ENCODE peak calls at places on chromosomes 11 and 22, in four cellular contexts. J, L, E and A are unnamed samples. For H3K9me3, the result is how much of the 10 kb centered on the place peaks cover.

GRCh38 chr22:17476838-17477237 is 86.5 kb upstream of the SLC25A18 start:
- DNase-seq in J (no peak), L (no peak), E (peak), A (no peak)

GRCh38 chr11:14075118-14075601 is 112.6 kb downstream of the SPON1 start:
- DNase-seq in J (no peak), L (no peak), E (no peak), A (no peak)

GRCh38 chr11:27248430-27249207 is 114.4 kb downstream of the CCDC34 start:
- DNase-seq in J (no peak), L (no peak), E (no peak), A (no peak)

GRCh38 chr11:40867991-40868685 is 591.3 kb downstream of the LRRC4C start:
- DNase-seq in J (no peak), L (no peak), E (no peak), A (no peak)

GRCh38 chr22:47034076-47034808 is 271.8 kb downstream of the TBC1D22A start:
- DNase-seq in J (peak), L (no peak), E (no peak), A (peak)

GRCh38 chr11:27619936-27620335 is 80.3 kb downstream of the BDNF start:
- DNase-seq in J (no peak), L (no peak), E (peak), A (no peak)

GRCh38 chr11:68579455-68579854 is 104.9 kb upstream of the GAL start:
- DNase-seq in J (no peak), L (no peak), E (no peak), A (no peak)

GRCh38 chr11:111183706-111184105 is 61.8 kb upstream of the POU2AF2 start:
- DNase-seq in J (no peak), L (no peak), E (no peak), A (no peak)

GRCh38 chr11:67438121-67438902 is 830 bp upstream of the PTPRCAP start:
- DNase-seq in J (no peak), L (no peak), E (no peak), A (peak)

GRCh38 chr11:82355313-82355823 is 378.3 kb downstream of the FAM181B start:
- DNase-seq in J (no peak), L (no peak), E (no peak), A (no peak)

GRCh38 chr11:130213979-130214281 is 54.3 kb downstream of the ST14 start:
- DNase-seq in J (peak), L (no peak), E (no peak), A (peak)

GRCh38 chr11:47233989-47234668 is 14.5 kb downstream of the ACP2 start:
- DNase-seq in J (no peak), L (no peak), E (peak), A (no peak)

GRCh38 chr11:44275241-44275640 is 34.7 kb downstream of the ALX4 start:
- DNase-seq in J (no peak), L (no peak), E (no peak), A (peak)

GRCh38 chr11:78740175-78741161 is 165.8 kb upstream of the NARS2 start:
- DNase-seq in J (no peak), L (no peak), E (no peak), A (no peak)

GRCh38 chr11:58900479-58901420 is 38.5 kb upstream of the GLYATL1 start:
- DNase-seq in J (peak), L (peak), E (peak), A (peak)

GRCh38 chr11:111574373-111575230 is 27.6 kb upstream of the SIK2 start:
- DNase-seq in J (no peak), L (no peak), E (no peak), A (no peak)

GRCh38 chr11:43952401-43953342 is 10.2 kb downstream of the C11orf96 start:
- DNase-seq in J (no peak), L (no peak), E (no peak), A (no peak)

GRCh38 chr22:35538801-35539321 is 1.8 kb upstream of the RASD2 start:
- DNase-seq in J (no peak), L (no peak), E (peak), A (peak)

GRCh38 chr11:26276798-26277424 is 55.0 kb upstream of the ANO3 start:
- DNase-seq in J (no peak), L (peak), E (peak), A (peak)

GRCh38 chr22:26957176-26957575 is 299.8 kb downstream of the MIAT start:
- DNase-seq in J (no peak), L (no peak), E (no peak), A (no peak)

GRCh38 chr22:19658967-19659804 is 55.1 kb upstream of the SEPTIN5 start:
- DNase-seq in J (no peak), L (no peak), E (no peak), A (no peak)

GRCh38 chr22:44758354-44758969 is 6.1 kb downstream of the ARHGAP8 start:
- DNase-seq in J (no peak), L (no peak), E (peak), A (no peak)

GRCh38 chr22:22830193-22830592 is 57.4 kb upstream of the IGLL5 start:
- DNase-seq in J (no peak), L (no peak), E (no peak), A (no peak)

GRCh38 chr11:44958165-44958564 is 7.5 kb upstream of the TP53I11 start:
- DNase-seq in J (no peak), L (no peak), E (no peak), A (no peak)

GRCh38 chr11:99424313-99425084 is 403.8 kb downstream of the CNTN5 start:
- DNase-seq in J (no peak), L (no peak), E (no peak), A (no peak)

GRCh38 chr11:74739546-74740270 is 8.5 kb upstream of the CHRDL2 start:
- DNase-seq in J (no peak), L (peak), E (peak), A (peak)

GRCh38 chr11:70270877-70271634 is 566 bp downstream of the PPFIA1 start:
- DNase-seq in J (peak), L (no peak), E (no peak), A (peak)

GRCh38 chr11:79066456-79067354 is 374.1 kb downstream of the TENM4 start:
- DNase-seq in J (no peak), L (no peak), E (peak), A (no peak)

GRCh38 chr11:96340555-96340885 is 2.5 kb downstream of the MAML2 start:
- DNase-seq in J (no peak), L (no peak), E (no peak), A (no peak)

GRCh38 chr11:93089474-93090102 is 108.2 kb downstream of the SLC36A4 start:
- DNase-seq in J (no peak), L (no peak), E (peak), A (no peak)

GRCh38 chr11:114075891-114076441 is 16.5 kb downstream of the ZBTB16 start:
- DNase-seq in J (no peak), L (no peak), E (peak), A (no peak)

GRCh38 chr22:46481386-46481785 is 56.0 kb downstream of the CELSR1 start:
- DNase-seq in J (no peak), L (no peak), E (no peak), A (no peak)

GRCh38 chr11:117080370-117080769 is 17.9 kb downstream of the SIK3 start:
- DNase-seq in J (no peak), L (no peak), E (no peak), A (no peak)

GRCh38 chr11:114984611-114985163 is 306.4 kb downstream of the NXPE2 start:
- DNase-seq in J (no peak), L (no peak), E (no peak), A (no peak)

GRCh38 chr11:5809122-5809519 is 397 bp downstream of the OR52N2 start:
- DNase-seq in J (no peak), L (no peak), E (no peak), A (no peak)

GRCh38 chr11:112345708-112346107 is 85.0 kb upstream of the PLET1 start:
- DNase-seq in J (no peak), L (no peak), E (no peak), A (no peak)

GRCh38 chr22:40645579-40646197 is 9.2 kb upstream of the MRTFA start:
- DNase-seq in J (peak), L (no peak), E (no peak), A (no peak)

GRCh38 chr11:61701298-61701993 is 21.3 kb downstream of the DAGLA start:
- DNase-seq in J (no peak), L (no peak), E (peak), A (no peak)

GRCh38 chr11:75778962-75779361 is 10.4 kb downstream of the DGAT2 start:
- DNase-seq in J (no peak), L (no peak), E (no peak), A (peak)

GRCh38 chr11:101864098-101864497 is 50.7 kb upstream of the CEP126 start:
- DNase-seq in J (no peak), L (no peak), E (no peak), A (no peak)

GRCh38 chr11:101863361-101863760 is 51.4 kb upstream of the CEP126 start:
- DNase-seq in J (no peak), L (no peak), E (peak), A (no peak)

GRCh38 chr11:101862410-101863233 is 52.2 kb upstream of the CEP126 start:
- DNase-seq in J (no peak), L (no peak), E (peak), A (no peak)

DNA sequence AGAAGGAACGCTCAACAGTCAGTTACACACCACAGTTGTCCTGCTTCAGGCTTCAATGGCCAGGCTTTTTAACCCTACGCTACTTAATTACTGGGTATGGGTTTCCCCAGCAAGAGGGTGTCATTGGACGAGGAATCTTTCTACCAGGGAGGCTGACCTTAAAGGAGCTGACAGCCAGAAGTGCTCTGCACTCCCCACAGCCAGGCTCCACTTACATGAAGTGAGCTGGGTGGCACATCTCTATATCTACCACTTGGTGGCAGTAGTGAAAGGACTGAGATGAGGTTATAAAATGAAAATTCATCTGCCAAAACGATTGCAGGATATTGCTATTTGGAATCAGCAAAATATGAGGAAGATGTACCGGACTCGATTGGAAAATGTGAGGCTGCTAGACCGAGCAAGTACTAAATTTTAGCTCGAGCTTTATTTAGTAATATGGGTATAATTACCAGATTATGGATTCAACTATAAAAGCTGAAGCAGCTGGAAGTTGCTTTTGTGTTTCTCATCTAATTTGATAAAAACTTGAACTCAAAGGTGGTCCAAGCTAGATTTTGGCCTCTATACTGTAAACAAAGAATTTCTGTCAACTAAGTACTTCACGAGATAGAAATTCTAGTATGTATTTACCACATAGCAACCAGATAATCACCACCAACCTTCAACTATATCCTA is 54.0 kb upstream of the CEP126 start:
- DNase-seq in J (no peak), L (peak), E (peak), A (no peak)
- TF ChIP-seq CTCF in J (peak), L (peak), E (peak), A (peak)

GRCh38 chr22:48701296-48702030 is 1126.2 kb downstream of the BRD1 start:
- DNase-seq in J (no peak), L (no peak), E (no peak), A (no peak)
- H3K9me3 ChIP-seq in J (under half), L (under half), E (under half), A (under half)

DNA sequence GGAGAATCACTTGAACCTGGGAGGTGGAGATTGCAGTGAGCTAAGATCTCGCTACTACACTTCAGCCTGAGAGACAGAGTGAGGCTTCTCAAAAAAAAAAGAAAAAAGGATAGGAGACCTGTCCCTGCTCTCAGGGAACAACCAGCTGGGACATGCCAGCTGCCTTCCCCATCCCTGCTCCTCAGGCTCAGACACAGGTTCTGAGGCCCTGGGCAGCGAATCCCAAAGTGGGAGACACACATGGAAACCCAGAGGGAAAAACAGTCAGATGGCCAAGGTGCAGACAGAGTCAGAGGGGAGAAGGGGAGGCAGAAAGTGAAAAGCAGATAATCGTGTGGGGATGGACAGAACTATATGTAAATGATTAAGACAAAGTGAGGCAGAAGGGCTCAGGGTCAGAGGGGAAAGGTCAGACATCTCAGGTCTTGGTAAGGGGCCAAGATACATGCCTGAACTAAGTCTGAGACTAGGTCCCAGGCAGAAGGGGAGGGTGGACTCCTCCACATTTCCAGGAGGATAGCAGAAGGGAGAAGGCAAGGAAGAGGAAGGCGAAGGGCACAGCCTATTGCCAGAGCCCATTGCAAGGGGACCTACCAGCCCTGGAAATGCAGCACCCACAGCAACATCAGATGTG is 14.2 kb downstream of the STARD10 start:
- DNase-seq in J (no peak), L (no peak), E (no peak), A (no peak)
- H3K27ac ChIP-seq in J (no peak), L (no peak), E (no peak), A (peak)

GRCh38 chr11:120950880-120951279 is 73.0 kb upstream of the TBCEL start:
- DNase-seq in J (no peak), L (no peak), E (no peak), A (no peak)

GRCh38 chr11:120941000-120941399 is 82.9 kb upstream of the TBCEL start:
- DNase-seq in J (no peak), L (no peak), E (no peak), A (no peak)

GRCh38 chr11:120942701-120943100 is 81.2 kb upstream of the TBCEL start:
- DNase-seq in J (no peak), L (no peak), E (no peak), A (no peak)

GRCh38 chr11:120940297-120940847 is 83.5 kb upstream of the TBCEL start:
- DNase-seq in J (no peak), L (no peak), E (no peak), A (no peak)

GRCh38 chr11:120945042-120945441 is 78.9 kb upstream of the TBCEL start:
- DNase-seq in J (no peak), L (no peak), E (no peak), A (no peak)
- TF ChIP-seq CTCF in J (no peak), L (no peak), E (peak), A (no peak)

GRCh38 chr11:102437026-102437425 is 15.5 kb downstream of the TMEM123 start:
- DNase-seq in J (no peak), L (no peak), E (no peak), A (no peak)

GRCh38 chr11:102437727-102438126 is 14.8 kb downstream of the TMEM123 start:
- DNase-seq in J (no peak), L (no peak), E (no peak), A (no peak)

GRCh38 chr11:102435688-102436087 is 16.9 kb downstream of the TMEM123 start:
- DNase-seq in J (no peak), L (no peak), E (no peak), A (no peak)

GRCh38 chr11:102438311-102439062 is 14.1 kb downstream of the TMEM123 start:
- DNase-seq in J (no peak), L (no peak), E (no peak), A (no peak)

DNA sequence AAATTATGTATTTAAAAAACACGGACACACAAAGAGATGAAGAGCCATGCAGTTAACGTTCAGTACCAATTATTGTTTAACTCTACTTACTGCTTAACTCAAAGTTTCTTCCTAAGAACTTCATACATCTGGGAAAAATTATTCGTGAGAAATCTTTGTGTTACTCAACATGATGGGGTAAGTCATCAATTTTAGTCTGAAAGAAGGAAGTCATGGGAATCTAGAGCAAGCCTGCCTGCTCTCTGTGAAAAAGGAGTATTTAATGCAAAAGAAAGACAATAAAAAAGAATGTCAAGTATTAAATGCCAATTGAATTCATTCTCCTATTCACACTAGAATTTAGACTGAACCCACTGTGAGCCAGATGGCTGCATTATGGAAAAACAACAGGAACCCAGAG is 16.0 kb downstream of the TMEM123 start:
- DNase-seq in J (no peak), L (no peak), E (peak), A (no peak)
- H3K9me3 ChIP-seq in J (under half), L (under half), E (under half), A (under half)

GRCh38 chr11:120326845-120327281 is 1.8 kb downstream of the TLCD5 start:
- DNase-seq in J (no peak), L (no peak), E (no peak), A (no peak)
- H3K27ac ChIP-seq in J (no peak), L (peak), E (no peak), A (no peak)

GRCh38 chr11:60631939-60632338 is 67.5 kb upstream of the MS4A8 start:
- DNase-seq in J (no peak), L (no peak), E (no peak), A (no peak)
- TF ChIP-seq CTCF in J (no peak), L (no peak), E (no peak), A (no peak)